ENCODE peak calls at places on chromosomes 7 and 10, in nine cellular contexts. One of them, this sample, is unnamed.

GRCh38 chr10:12181065-12181775 is 14.5 kb downstream of the NUDT5 start:
- DNase-seq in glutamatergic neuron: no peak
- DNase-seq in epithelial cell of esophagus: peak
- DNase-seq in ascending aorta: no peak
- DNase-seq in brain microvascular endothelial cell: peak
- DNase-seq in AG04449: no peak
- DNase-seq in lower lobe of right lung: peak
- DNase-seq in neural crest cell: no peak
- DNase-seq in right atrium auricular region: no peak
- DNase-seq in this sample: no peak

GRCh38 chr7:124764847-124765400 is 668 bp downstream of the GPR37 start:
- DNase-seq in glutamatergic neuron: no peak
- DNase-seq in neural crest cell: peak
- DNase-seq in epithelial cell of esophagus: peak
- DNase-seq in lower lobe of right lung: peak
- DNase-seq in AG04449: no peak
- DNase-seq in right atrium auricular region: no peak
- DNase-seq in ascending aorta: no peak
- DNase-seq in brain microvascular endothelial cell: no peak
- DNase-seq in this sample: no peak

GRCh38 chr10:54124209-54124890 is 676.7 kb downstream of the PCDH15 start:
- DNase-seq in lower lobe of right lung: no peak
- DNase-seq in neural crest cell: no peak
- DNase-seq in right atrium auricular region: no peak
- DNase-seq in brain microvascular endothelial cell: no peak
- DNase-seq in ascending aorta: no peak
- DNase-seq in AG04449: no peak
- DNase-seq in glutamatergic neuron: no peak
- DNase-seq in epithelial cell of esophagus: peak
- DNase-seq in this sample: no peak

GRCh38 chr10:7291487-7292113 is 119.2 kb downstream of the SFMBT2 start:
- DNase-seq in ascending aorta: no peak
- DNase-seq in lower lobe of right lung: no peak
- DNase-seq in glutamatergic neuron: no peak
- DNase-seq in epithelial cell of esophagus: no peak
- DNase-seq in neural crest cell: no peak
- DNase-seq in AG04449: no peak
- DNase-seq in right atrium auricular region: no peak
- DNase-seq in brain microvascular endothelial cell: no peak
- DNase-seq in this sample: no peak

GRCh38 chr7:112399501-112399900 is 50.8 kb upstream of the IFRD1 start:
- DNase-seq in AG04449: peak
- DNase-seq in lower lobe of right lung: no peak
- DNase-seq in ascending aorta: no peak
- DNase-seq in epithelial cell of esophagus: no peak
- DNase-seq in right atrium auricular region: no peak
- DNase-seq in brain microvascular endothelial cell: peak
- DNase-seq in neural crest cell: no peak
- DNase-seq in glutamatergic neuron: no peak
- DNase-seq in this sample: no peak

GRCh38 chr10:45404087-45404769 is 30.2 kb downstream of the ALOX5 start:
- DNase-seq in ascending aorta: no peak
- DNase-seq in brain microvascular endothelial cell: no peak
- DNase-seq in glutamatergic neuron: no peak
- DNase-seq in AG04449: no peak
- DNase-seq in neural crest cell: no peak
- DNase-seq in right atrium auricular region: no peak
- DNase-seq in epithelial cell of esophagus: no peak
- DNase-seq in lower lobe of right lung: peak
- DNase-seq in this sample: no peak

GRCh38 chr10:98427011-98427515 is 12.1 kb upstream of the PYROXD2 start:
- DNase-seq in ascending aorta: peak
- DNase-seq in AG04449: no peak
- DNase-seq in neural crest cell: no peak
- DNase-seq in lower lobe of right lung: no peak
- DNase-seq in epithelial cell of esophagus: no peak
- DNase-seq in glutamatergic neuron: no peak
- DNase-seq in brain microvascular endothelial cell: no peak
- DNase-seq in right atrium auricular region: peak
- DNase-seq in this sample: no peak

GRCh38 chr10:95431900-95432342 is 129.2 kb downstream of the SORBS1 start:
- DNase-seq in epithelial cell of esophagus: no peak
- DNase-seq in glutamatergic neuron: no peak
- DNase-seq in neural crest cell: no peak
- DNase-seq in AG04449: no peak
- DNase-seq in right atrium auricular region: no peak
- DNase-seq in brain microvascular endothelial cell: no peak
- DNase-seq in ascending aorta: peak
- DNase-seq in lower lobe of right lung: no peak
- DNase-seq in this sample: no peak

GRCh38 chr7:112790651-112790973 is 419 bp upstream of the TMEM168 start:
- DNase-seq in neural crest cell: no peak
- DNase-seq in brain microvascular endothelial cell: no peak
- DNase-seq in lower lobe of right lung: no peak
- DNase-seq in AG04449: no peak
- DNase-seq in right atrium auricular region: no peak
- DNase-seq in glutamatergic neuron: no peak
- DNase-seq in ascending aorta: no peak
- DNase-seq in epithelial cell of esophagus: peak
- DNase-seq in this sample: no peak

GRCh38 chr7:20188551-20188950 is 28.6 kb downstream of the MACC1 start:
- DNase-seq in right atrium auricular region: no peak
- DNase-seq in AG04449: no peak
- DNase-seq in brain microvascular endothelial cell: no peak
- DNase-seq in glutamatergic neuron: no peak
- DNase-seq in lower lobe of right lung: no peak
- DNase-seq in epithelial cell of esophagus: no peak
- DNase-seq in neural crest cell: no peak
- DNase-seq in ascending aorta: no peak
- DNase-seq in this sample: no peak

GRCh38 chr7:155224116-155224811 is 73.4 kb upstream of the INSIG1 start:
- DNase-seq in lower lobe of right lung: no peak
- DNase-seq in neural crest cell: no peak
- DNase-seq in ascending aorta: no peak
- DNase-seq in glutamatergic neuron: no peak
- DNase-seq in right atrium auricular region: no peak
- DNase-seq in AG04449: no peak
- DNase-seq in epithelial cell of esophagus: peak
- DNase-seq in brain microvascular endothelial cell: no peak
- DNase-seq in this sample: no peak

GRCh38 chr10:29533696-29534285 is 101.0 kb downstream of the SVIL start:
- DNase-seq in glutamatergic neuron: no peak
- DNase-seq in ascending aorta: no peak
- DNase-seq in epithelial cell of esophagus: peak
- DNase-seq in AG04449: no peak
- DNase-seq in neural crest cell: no peak
- DNase-seq in lower lobe of right lung: no peak
- DNase-seq in right atrium auricular region: no peak
- DNase-seq in brain microvascular endothelial cell: no peak
- DNase-seq in this sample: no peak

GRCh38 chr10:51932530-51932929 is 233.1 kb upstream of the CSTF2T start:
- DNase-seq in ascending aorta: no peak
- DNase-seq in right atrium auricular region: no peak
- DNase-seq in lower lobe of right lung: no peak
- DNase-seq in epithelial cell of esophagus: no peak
- DNase-seq in glutamatergic neuron: no peak
- DNase-seq in AG04449: no peak
- DNase-seq in brain microvascular endothelial cell: no peak
- DNase-seq in neural crest cell: no peak
- DNase-seq in this sample: no peak

GRCh38 chr10:14423111-14423744 is 92.5 kb upstream of the FRMD4A start:
- DNase-seq in right atrium auricular region: no peak
- DNase-seq in lower lobe of right lung: no peak
- DNase-seq in neural crest cell: no peak
- DNase-seq in AG04449: no peak
- DNase-seq in epithelial cell of esophagus: no peak
- DNase-seq in ascending aorta: no peak
- DNase-seq in brain microvascular endothelial cell: no peak
- DNase-seq in glutamatergic neuron: no peak
- DNase-seq in this sample: no peak

GRCh38 chr10:48522011-48522765 is 82.7 kb downstream of the ARHGAP22 start:
- DNase-seq in AG04449: no peak
- DNase-seq in brain microvascular endothelial cell: no peak
- DNase-seq in glutamatergic neuron: no peak
- DNase-seq in lower lobe of right lung: no peak
- DNase-seq in epithelial cell of esophagus: no peak
- DNase-seq in neural crest cell: no peak
- DNase-seq in ascending aorta: no peak
- DNase-seq in right atrium auricular region: no peak
- DNase-seq in this sample: no peak

GRCh38 chr10:48523212-48523819 is 81.6 kb downstream of the ARHGAP22 start:
- DNase-seq in lower lobe of right lung: no peak
- DNase-seq in epithelial cell of esophagus: peak
- DNase-seq in right atrium auricular region: peak
- DNase-seq in glutamatergic neuron: peak
- DNase-seq in AG04449: peak
- DNase-seq in ascending aorta: peak
- DNase-seq in brain microvascular endothelial cell: peak
- DNase-seq in neural crest cell: peak
- DNase-seq in this sample: peak

GRCh38 chr10:48525113-48525512 is 79.8 kb downstream of the ARHGAP22 start:
- DNase-seq in ascending aorta: no peak
- DNase-seq in glutamatergic neuron: no peak
- DNase-seq in neural crest cell: no peak
- DNase-seq in right atrium auricular region: no peak
- DNase-seq in AG04449: no peak
- DNase-seq in lower lobe of right lung: no peak
- DNase-seq in brain microvascular endothelial cell: no peak
- DNase-seq in epithelial cell of esophagus: no peak
- DNase-seq in this sample: no peak

GRCh38 chr10:48525956-48526355 is 78.9 kb downstream of the ARHGAP22 start:
- DNase-seq in glutamatergic neuron: no peak
- DNase-seq in epithelial cell of esophagus: no peak
- DNase-seq in lower lobe of right lung: no peak
- DNase-seq in brain microvascular endothelial cell: no peak
- DNase-seq in neural crest cell: no peak
- DNase-seq in AG04449: no peak
- DNase-seq in right atrium auricular region: no peak
- DNase-seq in ascending aorta: peak
- DNase-seq in this sample: no peak

GRCh38 chr10:48523820-48524758 is 80.8 kb downstream of the ARHGAP22 start:
- DNase-seq in right atrium auricular region: no peak
- DNase-seq in epithelial cell of esophagus: peak
- DNase-seq in glutamatergic neuron: peak
- DNase-seq in lower lobe of right lung: no peak
- DNase-seq in neural crest cell: peak
- DNase-seq in brain microvascular endothelial cell: no peak
- DNase-seq in ascending aorta: no peak
- DNase-seq in AG04449: no peak
- DNase-seq in this sample: no peak
- TF ChIP-seq CTCF in right atrium auricular region: peak
- TF ChIP-seq CTCF in epithelial cell of esophagus: peak
- TF ChIP-seq CTCF in glutamatergic neuron: peak
- TF ChIP-seq CTCF in lower lobe of right lung: peak
- TF ChIP-seq CTCF in neural crest cell: peak
- TF ChIP-seq CTCF in brain microvascular endothelial cell: peak
- TF ChIP-seq CTCF in ascending aorta: peak
- TF ChIP-seq CTCF in AG04449: peak
- TF ChIP-seq CTCF in this sample: peak

GRCh38 chr7:64183126-64183742 is 23.8 kb upstream of the ZNF735 start:
- DNase-seq in AG04449: no peak
- DNase-seq in neural crest cell: no peak
- DNase-seq in right atrium auricular region: no peak
- DNase-seq in brain microvascular endothelial cell: no peak
- DNase-seq in lower lobe of right lung: peak
- DNase-seq in ascending aorta: no peak
- DNase-seq in glutamatergic neuron: no peak
- DNase-seq in epithelial cell of esophagus: no peak
- DNase-seq in this sample: no peak

GRCh38 chr7:64181586-64181985 is 25.4 kb upstream of the ZNF735 start:
- DNase-seq in epithelial cell of esophagus: no peak
- DNase-seq in AG04449: no peak
- DNase-seq in neural crest cell: no peak
- DNase-seq in lower lobe of right lung: no peak
- DNase-seq in glutamatergic neuron: no peak
- DNase-seq in brain microvascular endothelial cell: no peak
- DNase-seq in right atrium auricular region: no peak
- DNase-seq in ascending aorta: no peak
- DNase-seq in this sample: no peak

GRCh38 chr7:64182036-64182790 is 24.8 kb upstream of the ZNF735 start:
- DNase-seq in right atrium auricular region: no peak
- DNase-seq in lower lobe of right lung: no peak
- DNase-seq in glutamatergic neuron: no peak
- DNase-seq in ascending aorta: no peak
- DNase-seq in AG04449: no peak
- DNase-seq in neural crest cell: no peak
- DNase-seq in epithelial cell of esophagus: no peak
- DNase-seq in brain microvascular endothelial cell: no peak
- DNase-seq in this sample: no peak

GRCh38 chr7:64183827-64184372 is 23.1 kb upstream of the ZNF735 start:
- DNase-seq in neural crest cell: no peak
- DNase-seq in brain microvascular endothelial cell: no peak
- DNase-seq in AG04449: no peak
- DNase-seq in glutamatergic neuron: no peak
- DNase-seq in epithelial cell of esophagus: no peak
- DNase-seq in right atrium auricular region: no peak
- DNase-seq in ascending aorta: no peak
- DNase-seq in lower lobe of right lung: no peak
- DNase-seq in this sample: no peak

GRCh38 chr7:64180989-64181388 is 26.0 kb upstream of the ZNF735 start:
- DNase-seq in AG04449: no peak
- DNase-seq in glutamatergic neuron: no peak
- DNase-seq in right atrium auricular region: no peak
- DNase-seq in neural crest cell: no peak
- DNase-seq in lower lobe of right lung: no peak
- DNase-seq in epithelial cell of esophagus: peak
- DNase-seq in ascending aorta: no peak
- DNase-seq in brain microvascular endothelial cell: no peak
- DNase-seq in this sample: no peak
- TF ChIP-seq CTCF in AG04449: no peak
- TF ChIP-seq CTCF in glutamatergic neuron: peak
- TF ChIP-seq CTCF in right atrium auricular region: peak
- TF ChIP-seq CTCF in neural crest cell: no peak
- TF ChIP-seq CTCF in lower lobe of right lung: peak
- TF ChIP-seq CTCF in epithelial cell of esophagus: no peak
- TF ChIP-seq CTCF in ascending aorta: no peak
- TF ChIP-seq CTCF in brain microvascular endothelial cell: peak
- TF ChIP-seq CTCF in this sample: peak

DNA sequence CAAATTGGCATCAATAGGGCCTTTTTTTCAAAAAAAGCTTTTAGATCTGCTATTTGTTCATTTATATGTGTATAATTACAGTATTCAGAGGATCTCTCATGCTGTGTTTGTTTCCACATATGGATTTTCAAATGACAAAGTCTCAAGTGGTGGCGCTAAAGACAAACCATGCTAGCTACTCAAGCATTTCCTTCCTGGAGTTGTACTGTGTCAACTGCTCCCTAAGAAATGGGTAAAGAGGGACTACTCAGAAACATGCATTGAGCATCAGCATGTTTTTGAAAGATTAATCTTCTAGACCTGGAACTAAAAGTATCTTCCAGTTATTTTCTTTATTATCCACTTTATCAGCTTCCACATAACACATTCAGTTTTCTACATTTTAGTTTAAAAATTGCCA is 12.7 kb downstream of the CNTNAP2 start:
- DNase-seq in brain microvascular endothelial cell: no peak
- DNase-seq in glutamatergic neuron: no peak
- DNase-seq in neural crest cell: no peak
- DNase-seq in AG04449: no peak
- DNase-seq in lower lobe of right lung: no peak
- DNase-seq in ascending aorta: no peak
- DNase-seq in right atrium auricular region: no peak
- DNase-seq in epithelial cell of esophagus: no peak
- DNase-seq in this sample: no peak
- TF ChIP-seq CTCF in brain microvascular endothelial cell: no peak
- TF ChIP-seq CTCF in glutamatergic neuron: no peak
- TF ChIP-seq CTCF in neural crest cell: no peak
- TF ChIP-seq CTCF in AG04449: no peak
- TF ChIP-seq CTCF in lower lobe of right lung: no peak
- TF ChIP-seq CTCF in ascending aorta: no peak
- TF ChIP-seq CTCF in right atrium auricular region: no peak
- TF ChIP-seq CTCF in epithelial cell of esophagus: no peak
- TF ChIP-seq CTCF in this sample: no peak

GRCh38 chr7:51543801-51544553 is 227.4 kb upstream of the COBL start:
- DNase-seq in glutamatergic neuron: no peak
- DNase-seq in AG04449: no peak
- DNase-seq in epithelial cell of esophagus: no peak
- DNase-seq in ascending aorta: no peak
- DNase-seq in neural crest cell: no peak
- DNase-seq in right atrium auricular region: no peak
- DNase-seq in lower lobe of right lung: no peak
- DNase-seq in brain microvascular endothelial cell: no peak
- DNase-seq in this sample: no peak
- TF ChIP-seq CTCF in glutamatergic neuron: no peak
- TF ChIP-seq CTCF in AG04449: no peak
- TF ChIP-seq CTCF in epithelial cell of esophagus: no peak
- TF ChIP-seq CTCF in ascending aorta: no peak
- TF ChIP-seq CTCF in neural crest cell: no peak
- TF ChIP-seq CTCF in right atrium auricular region: no peak
- TF ChIP-seq CTCF in lower lobe of right lung: no peak
- TF ChIP-seq CTCF in brain microvascular endothelial cell: no peak
- TF ChIP-seq CTCF in this sample: no peak

This sample was measured in HFFc6.